ENCODE peak calls at places on chromosomes 12 and 14, in six cellular contexts. H is posterior cingulate gyrus, Y is cortex of kidney, P is left kidney, U is left lobe of liver, F is EL. Q is an unnamed sample.

GRCh38 chr12:90630006-90630405 is 325.0 kb downstream of the CCER1 start:
- DNase-seq in Y (no peak), H (no peak), F (no peak), P (no peak), U (no peak), Q (no peak)

GRCh38 chr12:9969673-9970072 is 1.5 kb upstream of the CLEC12A start:
- DNase-seq in U (no peak), P (no peak), H (no peak), Y (no peak), F (no peak), Q (no peak)

GRCh38 chr12:18747960-18748359 is 10.0 kb downstream of the CAPZA3 start:
- DNase-seq in Y (no peak), H (no peak), U (no peak), P (peak), F (peak), Q (no peak)

GRCh38 chr14:103074699-103075341 is 9.2 kb upstream of the LBHD2 start:
- DNase-seq in U (peak), P (peak), H (peak), Y (no peak), F (no peak), Q (peak)

GRCh38 chr14:103882503-103883262 is 35.3 kb upstream of the PPP1R13B start:
- DNase-seq in U (peak), P (peak), H (no peak), Y (no peak), F (no peak), Q (no peak)

GRCh38 chr12:51281202-51281924 is 11.1 kb upstream of the SMAGP start:
- DNase-seq in U (no peak), H (no peak), F (peak), P (no peak), Y (no peak), Q (no peak)

GRCh38 chr12:132424118-132424438 is 65.9 kb upstream of the FBRSL1 start:
- DNase-seq in Y (no peak), P (peak), U (no peak), F (no peak), H (no peak), Q (no peak)

GRCh38 chr12:30010071-30011052 is 226.6 kb upstream of the TMTC1 start:
- DNase-seq in F (no peak), H (no peak), P (peak), U (no peak), Y (no peak), Q (no peak)

GRCh38 chr12:117040496-117040895 is 58.7 kb downstream of the TESC start:
- DNase-seq in P (no peak), F (no peak), H (peak), U (no peak), Y (no peak), Q (no peak)

GRCh38 chr14:91889477-91890211 is 22.3 kb upstream of the TC2N start:
- DNase-seq in Y (no peak), H (no peak), P (no peak), F (no peak), U (peak), Q (peak)

GRCh38 chr14:60656755-60657608 is 7.7 kb upstream of the SIX1 start:
- DNase-seq in Y (no peak), F (peak), P (peak), H (no peak), U (peak), Q (peak)

Q was measured in D341Med.